ENCODE peak calls at places on chromosomes 16 and 17, in six cellular contexts. One of them, this sample, is unnamed.

GRCh38 chr17:20966869-20967268 is 75.9 kb downstream of the USP22 start:
- DNase-seq in CD8-positive, alpha-beta T cell: no peak
- DNase-seq in hepatocyte: no peak
- DNase-seq in cardiac muscle cell: no peak
- DNase-seq in OCI-LY7: no peak
- DNase-seq in WTC11: no peak
- DNase-seq in this sample: no peak

GRCh38 chr16:35733971-35734702 is 2274.7 kb downstream of the TP53TG3F start:
- DNase-seq in WTC11: no peak
- DNase-seq in hepatocyte: no peak
- DNase-seq in cardiac muscle cell: no peak
- DNase-seq in CD8-positive, alpha-beta T cell: no peak
- DNase-seq in OCI-LY7: no peak
- DNase-seq in this sample: no peak

GRCh38 chr16:67555795-67556212 is 6.5 kb upstream of the CTCF start:
- DNase-seq in CD8-positive, alpha-beta T cell: no peak
- DNase-seq in hepatocyte: no peak
- DNase-seq in OCI-LY7: peak
- DNase-seq in WTC11: no peak
- DNase-seq in cardiac muscle cell: peak
- DNase-seq in this sample: no peak

GRCh38 chr16:67943619-67944503 is at the start of gene LCAT:
- DNase-seq in cardiac muscle cell: peak
- DNase-seq in CD8-positive, alpha-beta T cell: no peak
- DNase-seq in OCI-LY7: no peak
- DNase-seq in WTC11: no peak
- DNase-seq in hepatocyte: no peak
- DNase-seq in this sample: peak

GRCh38 chr17:17285951-17286350 is 4.9 kb upstream of the COPS3 start:
- DNase-seq in CD8-positive, alpha-beta T cell: no peak
- DNase-seq in cardiac muscle cell: no peak
- DNase-seq in WTC11: no peak
- DNase-seq in hepatocyte: no peak
- DNase-seq in OCI-LY7: no peak
- DNase-seq in this sample: no peak

GRCh38 chr17:19567216-19568015 is 33.8 kb downstream of the SLC47A1 start:
- DNase-seq in hepatocyte: no peak
- DNase-seq in cardiac muscle cell: no peak
- DNase-seq in WTC11: peak
- DNase-seq in OCI-LY7: no peak
- DNase-seq in CD8-positive, alpha-beta T cell: no peak
- DNase-seq in this sample: no peak

GRCh38 chr17:35605753-35606152 is 18.6 kb downstream of the AP2B1 start:
- DNase-seq in cardiac muscle cell: no peak
- DNase-seq in WTC11: no peak
- DNase-seq in CD8-positive, alpha-beta T cell: no peak
- DNase-seq in OCI-LY7: no peak
- DNase-seq in hepatocyte: no peak
- DNase-seq in this sample: no peak

GRCh38 chr17:48676963-48677558 is 45.3 kb downstream of the PRAC1 start:
- DNase-seq in cardiac muscle cell: no peak
- DNase-seq in hepatocyte: no peak
- DNase-seq in CD8-positive, alpha-beta T cell: no peak
- DNase-seq in WTC11: no peak
- DNase-seq in OCI-LY7: no peak
- DNase-seq in this sample: no peak

GRCh38 chr16:68539704-68540370 is 746 bp downstream of the ZFP90 start:
- DNase-seq in hepatocyte: peak
- DNase-seq in cardiac muscle cell: peak
- DNase-seq in CD8-positive, alpha-beta T cell: peak
- DNase-seq in WTC11: peak
- DNase-seq in OCI-LY7: peak
- DNase-seq in this sample: no peak

GRCh38 chr17:13346081-13346533 is 255.6 kb downstream of the HS3ST3A1 start:
- DNase-seq in cardiac muscle cell: peak
- DNase-seq in CD8-positive, alpha-beta T cell: no peak
- DNase-seq in WTC11: peak
- DNase-seq in hepatocyte: peak
- DNase-seq in OCI-LY7: no peak
- DNase-seq in this sample: no peak

GRCh38 chr16:58053682-58054005 is 28.1 kb downstream of the MMP15 start:
- DNase-seq in hepatocyte: no peak
- DNase-seq in WTC11: no peak
- DNase-seq in CD8-positive, alpha-beta T cell: no peak
- DNase-seq in cardiac muscle cell: no peak
- DNase-seq in OCI-LY7: no peak
- DNase-seq in this sample: no peak

GRCh38 chr17:40069751-40070643 is 7.2 kb downstream of the THRA start:
- DNase-seq in cardiac muscle cell: peak
- DNase-seq in OCI-LY7: peak
- DNase-seq in WTC11: no peak
- DNase-seq in CD8-positive, alpha-beta T cell: peak
- DNase-seq in hepatocyte: peak
- DNase-seq in this sample: peak

GRCh38 chr16:67764153-67764552 is 42.2 kb downstream of the RANBP10 start:
- DNase-seq in CD8-positive, alpha-beta T cell: no peak
- DNase-seq in hepatocyte: no peak
- DNase-seq in cardiac muscle cell: peak
- DNase-seq in OCI-LY7: no peak
- DNase-seq in WTC11: no peak
- DNase-seq in this sample: no peak

GRCh38 chr17:38428643-38429371 is 543 bp downstream of the ARHGAP23 start:
- DNase-seq in cardiac muscle cell: peak
- DNase-seq in OCI-LY7: peak
- DNase-seq in WTC11: no peak
- DNase-seq in CD8-positive, alpha-beta T cell: no peak
- DNase-seq in hepatocyte: peak
- DNase-seq in this sample: peak

GRCh38 chr17:13797863-13798262 is 196.1 kb upstream of the HS3ST3A1 start:
- DNase-seq in hepatocyte: no peak
- DNase-seq in OCI-LY7: no peak
- DNase-seq in cardiac muscle cell: no peak
- DNase-seq in WTC11: no peak
- DNase-seq in CD8-positive, alpha-beta T cell: no peak
- DNase-seq in this sample: no peak

GRCh38 chr16:21560462-21560861 is 38.9 kb upstream of the METTL9 start:
- DNase-seq in cardiac muscle cell: no peak
- DNase-seq in CD8-positive, alpha-beta T cell: no peak
- DNase-seq in OCI-LY7: no peak
- DNase-seq in hepatocyte: no peak
- DNase-seq in WTC11: no peak
- DNase-seq in this sample: no peak

GRCh38 chr17:74862108-74862901 is 2.6 kb upstream of the GRIN2C start:
- DNase-seq in hepatocyte: peak
- DNase-seq in CD8-positive, alpha-beta T cell: peak
- DNase-seq in OCI-LY7: peak
- DNase-seq in cardiac muscle cell: peak
- DNase-seq in WTC11: peak
- DNase-seq in this sample: peak

GRCh38 chr16:86597126-86597879 is 19.0 kb downstream of the FOXL1 start:
- DNase-seq in WTC11: no peak
- DNase-seq in hepatocyte: no peak
- DNase-seq in OCI-LY7: no peak
- DNase-seq in CD8-positive, alpha-beta T cell: no peak
- DNase-seq in cardiac muscle cell: no peak
- DNase-seq in this sample: no peak

GRCh38 chr17:31558748-31559646 is 167.5 kb downstream of the RAB11FIP4 start:
- DNase-seq in CD8-positive, alpha-beta T cell: peak
- DNase-seq in OCI-LY7: peak
- DNase-seq in hepatocyte: peak
- DNase-seq in WTC11: peak
- DNase-seq in cardiac muscle cell: peak
- DNase-seq in this sample: peak

GRCh38 chr16:28326881-28327610 is 34.7 kb downstream of the SBK1 start:
- DNase-seq in OCI-LY7: peak
- DNase-seq in hepatocyte: peak
- DNase-seq in WTC11: peak
- DNase-seq in cardiac muscle cell: peak
- DNase-seq in CD8-positive, alpha-beta T cell: peak
- DNase-seq in this sample: no peak
- TF ChIP-seq CTCF in OCI-LY7: peak
- TF ChIP-seq CTCF in hepatocyte: peak
- TF ChIP-seq CTCF in WTC11: peak
- TF ChIP-seq CTCF in cardiac muscle cell: peak
- TF ChIP-seq CTCF in CD8-positive, alpha-beta T cell: peak
- TF ChIP-seq CTCF in this sample: peak

GRCh38 chr16:3879887-3880564 is 487 bp downstream of the CREBBP start:
- DNase-seq in OCI-LY7: peak
- DNase-seq in WTC11: peak
- DNase-seq in hepatocyte: peak
- DNase-seq in CD8-positive, alpha-beta T cell: peak
- DNase-seq in cardiac muscle cell: peak
- DNase-seq in this sample: peak
- TF ChIP-seq CTCF in OCI-LY7: no peak
- TF ChIP-seq CTCF in WTC11: no peak
- TF ChIP-seq CTCF in hepatocyte: peak
- TF ChIP-seq CTCF in CD8-positive, alpha-beta T cell: no peak
- TF ChIP-seq CTCF in cardiac muscle cell: no peak
- TF ChIP-seq CTCF in this sample: no peak

DNA sequence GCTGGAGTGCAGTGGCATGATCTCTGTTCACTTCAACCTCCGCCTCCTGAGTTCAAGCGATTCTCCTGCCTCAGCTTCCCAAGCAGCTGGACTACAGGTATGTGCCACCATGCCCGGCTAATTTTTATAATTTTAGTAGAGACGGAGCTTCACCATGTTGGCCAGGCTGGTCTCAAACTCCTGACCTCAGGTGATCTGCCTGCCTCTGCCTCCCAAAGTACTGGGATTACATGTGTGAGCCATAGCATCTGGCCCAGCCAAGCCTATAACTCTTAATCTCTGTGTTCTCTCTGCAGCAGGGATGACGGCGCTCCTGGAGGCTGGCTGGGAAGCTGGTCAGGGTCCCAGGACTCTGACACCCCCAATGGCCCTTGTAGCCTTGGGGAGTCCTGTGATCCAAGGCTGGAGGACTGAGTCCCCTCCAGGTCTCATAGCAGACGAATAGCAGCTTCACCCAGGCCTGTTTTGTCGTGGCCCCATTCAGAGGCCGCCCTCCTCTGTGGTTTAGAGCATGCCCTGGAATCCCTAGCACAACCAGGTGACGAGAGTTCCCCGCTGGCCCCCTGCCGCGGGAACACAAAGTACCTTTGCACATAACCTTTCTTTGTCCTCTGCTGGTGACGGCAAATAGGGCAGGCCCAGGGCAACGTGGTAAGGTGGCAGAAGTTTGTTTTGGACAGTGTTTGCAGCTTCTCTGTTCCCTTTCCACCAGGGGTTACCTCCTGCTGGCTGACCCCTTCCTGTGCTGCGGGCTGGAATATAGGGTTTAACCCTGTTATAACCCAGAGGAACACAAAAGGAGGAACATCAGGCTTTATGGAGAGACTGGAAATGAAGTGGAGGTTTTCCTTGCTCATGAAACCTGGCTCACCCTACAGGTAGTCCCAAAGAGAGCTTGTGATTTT is 43.0 kb upstream of the TOB1 start:
- DNase-seq in hepatocyte: peak
- DNase-seq in cardiac muscle cell: no peak
- DNase-seq in WTC11: peak
- DNase-seq in OCI-LY7: no peak
- DNase-seq in CD8-positive, alpha-beta T cell: peak
- DNase-seq in this sample: peak
- TF ChIP-seq CTCF in hepatocyte: no peak
- TF ChIP-seq CTCF in cardiac muscle cell: no peak
- TF ChIP-seq CTCF in WTC11: no peak
- TF ChIP-seq CTCF in OCI-LY7: no peak
- TF ChIP-seq CTCF in CD8-positive, alpha-beta T cell: peak
- TF ChIP-seq CTCF in this sample: no peak

DNA sequence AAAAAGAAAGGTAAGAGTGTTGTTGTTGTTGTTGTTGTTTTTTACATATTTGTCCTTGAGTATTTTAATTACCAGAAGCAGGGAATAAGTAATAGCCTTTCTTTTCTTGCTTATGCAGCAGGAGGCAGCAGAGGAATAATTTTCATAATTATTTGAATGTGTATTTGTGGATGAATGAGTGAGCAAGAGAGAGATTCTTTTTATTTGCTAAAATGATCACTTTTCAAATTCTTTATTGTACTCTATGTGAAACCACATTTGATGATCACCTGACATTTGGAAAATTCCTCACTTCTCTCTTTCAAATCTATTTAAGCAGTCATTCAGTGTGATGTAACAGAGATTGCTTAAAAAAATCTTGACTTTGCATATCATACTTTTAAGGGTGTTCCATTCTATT is 223.6 kb downstream of the BCAS3 start:
- DNase-seq in OCI-LY7: no peak
- DNase-seq in hepatocyte: no peak
- DNase-seq in CD8-positive, alpha-beta T cell: no peak
- DNase-seq in cardiac muscle cell: peak
- DNase-seq in WTC11: no peak
- DNase-seq in this sample: no peak
- TF ChIP-seq CTCF in OCI-LY7: no peak
- TF ChIP-seq CTCF in hepatocyte: no peak
- TF ChIP-seq CTCF in CD8-positive, alpha-beta T cell: no peak
- TF ChIP-seq CTCF in cardiac muscle cell: no peak
- TF ChIP-seq CTCF in WTC11: no peak
- TF ChIP-seq CTCF in this sample: peak